ENCODE peak calls at places on chromosomes 2 and 18, in seven cellular contexts. Q is HCT116, Y is tibial artery, X is Caco-2, V is esophagus squamous epithelium, J is ovary, N is right lobe of liver. I is an unnamed sample. For H3K36me3, the result is how much of the 10 kb centered on the place peaks cover.

GRCh38 chr2:219661955-219662395 is 34.5 kb downstream of the SLC4A3 start:
- DNase-seq in J (no peak), X (peak), Q (no peak), V (no peak), N (no peak), Y (no peak), I (peak)

GRCh38 chr2:107414376-107414775 is 412.3 kb upstream of the RGPD4 start:
- DNase-seq in X (no peak), Y (no peak), N (no peak), J (no peak), V (no peak), Q (no peak), I (no peak)

GRCh38 chr18:59675346-59675745 is 21.9 kb downstream of the CCBE1 start:
- DNase-seq in N (no peak), Y (no peak), Q (no peak), V (no peak), X (no peak), J (no peak), I (no peak)

GRCh38 chr2:176158306-176158643 is 1.2 kb downstream of the HOXD3 start:
- DNase-seq in V (no peak), X (no peak), Y (no peak), J (no peak), N (no peak), Q (no peak), I (no peak)

GRCh38 chr2:137968477-137969417 is 4.5 kb downstream of the HNMT start:
- DNase-seq in Q (no peak), Y (no peak), X (no peak), V (no peak), J (no peak), N (no peak), I (no peak)

GRCh38 chr2:105118960-105119359 is 81.1 kb downstream of the MRPS9 start:
- DNase-seq in V (no peak), N (no peak), Q (no peak), X (no peak), J (no peak), Y (no peak), I (no peak)

GRCh38 chr18:63074987-63075404 is 244.6 kb downstream of the BCL2 start:
- DNase-seq in N (peak), J (peak), Q (peak), Y (peak), X (peak), V (no peak), I (no peak)

GRCh38 chr2:240707791-240708190 is 16.1 kb downstream of the AQP12A start:
- DNase-seq in Y (no peak), V (no peak), X (no peak), N (no peak), J (no peak), Q (no peak), I (no peak)

GRCh38 chr18:44079602-44080001 is 601.1 kb upstream of the SETBP1 start:
- DNase-seq in X (no peak), J (no peak), N (no peak), V (no peak), Y (no peak), Q (no peak), I (no peak)

GRCh38 chr2:39379643-39380524 is 57.2 kb downstream of the MAP4K3 start:
- DNase-seq in N (no peak), X (peak), Y (no peak), J (no peak), Q (peak), V (no peak), I (no peak)

GRCh38 chr2:134228493-134228903 is 25.4 kb upstream of the MGAT5 start:
- DNase-seq in X (peak), Y (no peak), N (no peak), Q (no peak), V (no peak), J (no peak), I (no peak)

GRCh38 chr2:56286936-56287335 is 103.1 kb downstream of the CCDC85A start:
- DNase-seq in N (no peak), Q (no peak), X (no peak), Y (no peak), J (no peak), V (no peak), I (no peak)

GRCh38 chr2:225041210-225041870 is 928 bp downstream of the DOCK10 start:
- DNase-seq in N (peak), J (peak), Q (no peak), V (no peak), X (no peak), Y (peak), I (no peak)

GRCh38 chr2:172228177-172228785 is 125.6 kb upstream of the DLX2 start:
- DNase-seq in Q (no peak), V (no peak), X (no peak), J (no peak), Y (no peak), N (no peak), I (peak)

GRCh38 chr2:172227719-172228118 is 125.0 kb upstream of the DLX2 start:
- DNase-seq in Q (no peak), N (no peak), X (no peak), J (no peak), Y (no peak), V (no peak), I (no peak)

GRCh38 chr2:172225786-172226185 is 123.1 kb upstream of the DLX2 start:
- DNase-seq in V (no peak), Y (no peak), Q (no peak), J (no peak), N (no peak), X (no peak), I (peak)

GRCh38 chr2:172229125-172229524 is 126.4 kb upstream of the DLX2 start:
- DNase-seq in V (no peak), N (no peak), X (no peak), Q (no peak), Y (no peak), J (no peak), I (no peak)

DNA sequence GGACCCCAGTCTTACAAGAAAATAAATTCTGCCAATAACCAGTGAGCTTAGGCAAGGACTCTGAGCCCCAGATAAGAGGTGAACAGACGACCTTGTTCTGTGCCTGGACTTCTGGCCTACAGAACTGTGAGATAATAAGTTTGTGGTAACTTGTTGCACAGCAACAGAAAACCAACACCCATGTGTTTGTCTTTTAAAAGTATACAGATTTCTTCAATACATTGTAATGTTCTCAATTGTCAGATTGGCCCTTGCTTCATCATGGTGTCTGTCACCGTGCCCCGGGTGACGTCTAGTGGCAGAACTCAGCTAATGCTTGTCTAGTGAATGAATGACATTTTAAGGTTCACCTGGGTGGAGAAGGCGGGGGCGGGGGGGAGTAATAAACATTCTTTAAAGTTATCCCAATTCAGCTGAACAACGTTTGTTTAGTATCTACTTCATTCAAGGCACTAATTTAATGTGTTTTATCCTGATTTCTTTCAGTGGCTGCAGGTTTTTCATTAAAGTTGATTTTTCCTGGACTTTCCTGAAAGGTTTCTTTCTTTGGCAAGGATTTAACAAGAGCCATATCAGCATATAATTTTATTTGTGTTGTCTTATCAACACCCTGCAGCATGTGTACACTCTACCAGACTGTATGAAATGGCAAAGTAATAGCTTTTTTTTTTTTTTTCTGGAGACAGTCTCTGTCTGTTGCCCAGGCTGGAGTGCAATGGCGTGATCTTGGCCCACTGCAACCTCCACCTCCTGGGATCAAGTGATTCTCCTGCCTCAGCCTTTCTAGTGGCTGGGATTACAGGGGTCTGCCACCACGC is 123.8 kb upstream of the DLX2 start:
- DNase-seq in Q (no peak), Y (no peak), N (no peak), J (no peak), V (no peak), X (peak), I (no peak)
- TF ChIP-seq CTCF in Q (peak), Y (no peak), N (peak), J (no peak), V (peak), X (peak), I (no peak)

GRCh38 chr2:200421270-200421669 is 88.6 kb downstream of the KCTD18 start:
- DNase-seq in V (no peak), J (no peak), X (no peak), Y (no peak), Q (no peak), N (no peak), I (no peak)
- H3K36me3 ChIP-seq in V (under half), J (under half), X (under half), Y (half or more), Q (under half), N (under half), I (under half)

GRCh38 chr2:231924889-231925275 is 1.3 kb downstream of the NPPC start:
- DNase-seq in Q (no peak), Y (no peak), X (no peak), J (no peak), V (no peak), N (no peak), I (no peak)
- TF ChIP-seq CTCF in Q (no peak), Y (no peak), X (peak), J (no peak), V (no peak), N (no peak), I (no peak)

DNA sequence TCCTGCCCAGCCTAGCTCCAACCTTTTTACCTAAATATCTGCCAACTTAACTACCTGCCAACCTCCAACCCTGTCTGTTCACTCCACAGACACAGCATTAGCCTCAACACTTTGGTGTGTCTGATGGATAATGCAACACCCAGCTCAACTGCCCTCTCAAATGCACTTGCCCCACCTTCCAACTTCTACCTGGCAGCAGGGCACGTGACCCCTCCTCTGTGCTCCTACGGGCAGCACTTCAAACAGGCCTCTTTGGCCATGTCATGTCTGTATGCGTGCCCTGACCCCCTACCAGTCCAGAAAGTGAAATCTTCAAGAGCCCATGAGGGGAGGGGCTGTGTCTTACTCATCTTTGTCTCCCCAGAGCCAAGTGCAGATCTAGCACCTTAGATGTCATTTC is 25.5 kb downstream of the RNF149 start:
- DNase-seq in Q (no peak), J (no peak), N (no peak), V (no peak), X (no peak), Y (no peak), I (no peak)
- H3K36me3 ChIP-seq in Q (half or more), J (under half), N (under half), V (under half), X (under half), Y (half or more), I (half or more)

DNA sequence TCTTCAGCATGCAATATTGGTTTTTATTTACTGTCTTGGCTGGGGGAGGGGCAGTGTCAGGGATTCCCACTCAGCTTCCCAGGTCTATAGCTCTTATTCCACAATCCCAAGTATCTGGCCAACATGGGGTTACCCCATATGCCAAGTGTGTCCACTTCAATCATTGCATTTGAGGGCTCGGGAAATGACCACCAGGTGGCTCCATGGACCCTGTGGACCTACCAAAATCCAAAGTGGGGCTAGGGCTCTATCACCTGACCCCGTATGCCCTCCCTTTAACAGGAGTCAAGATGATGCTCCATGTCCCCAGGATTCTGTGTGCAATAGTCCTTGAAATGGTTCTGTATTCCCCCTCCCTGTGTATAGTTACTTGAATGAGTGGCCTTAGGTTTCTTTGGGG is 12.1 kb upstream of the TRAF3IP1 start:
- DNase-seq in N (peak), J (no peak), V (no peak), Y (no peak), Q (no peak), X (no peak), I (no peak)
- TF ChIP-seq CTCF in N (no peak), J (no peak), V (no peak), Y (no peak), Q (peak), X (peak), I (no peak)

GRCh38 chr2:230811508-230811907 is 53.2 kb upstream of the ITM2C start:
- DNase-seq in N (no peak), Y (no peak), V (no peak), J (no peak), Q (no peak), X (no peak), I (no peak)
- H3K36me3 ChIP-seq in N (under half), Y (under half), V (under half), J (under half), Q (under half), X (under half), I (under half)

GRCh38 chr2:72713857-72714256 is 112.0 kb downstream of the EXOC6B start:
- DNase-seq in V (no peak), Y (no peak), J (no peak), Q (no peak), N (no peak), X (peak), I (no peak)
- TF ChIP-seq CTCF in V (no peak), Y (no peak), J (no peak), Q (no peak), N (no peak), X (peak), I (no peak)

GRCh38 chr2:165901595-165901994 is 52.0 kb downstream of the TTC21B start:
- DNase-seq in Q (no peak), V (no peak), Y (no peak), J (no peak), N (no peak), X (no peak), I (no peak)

GRCh38 chr2:165897741-165898140 is 55.8 kb downstream of the TTC21B start:
- DNase-seq in J (no peak), X (no peak), N (no peak), Q (no peak), Y (no peak), V (no peak), I (no peak)

GRCh38 chr2:165898381-165898780 is 55.2 kb downstream of the TTC21B start:
- DNase-seq in N (no peak), Q (no peak), V (no peak), X (no peak), J (no peak), Y (no peak), I (no peak)

GRCh38 chr2:165897074-165897683 is 56.4 kb downstream of the TTC21B start:
- DNase-seq in Y (no peak), Q (no peak), V (no peak), X (no peak), J (no peak), N (no peak), I (no peak)

DNA sequence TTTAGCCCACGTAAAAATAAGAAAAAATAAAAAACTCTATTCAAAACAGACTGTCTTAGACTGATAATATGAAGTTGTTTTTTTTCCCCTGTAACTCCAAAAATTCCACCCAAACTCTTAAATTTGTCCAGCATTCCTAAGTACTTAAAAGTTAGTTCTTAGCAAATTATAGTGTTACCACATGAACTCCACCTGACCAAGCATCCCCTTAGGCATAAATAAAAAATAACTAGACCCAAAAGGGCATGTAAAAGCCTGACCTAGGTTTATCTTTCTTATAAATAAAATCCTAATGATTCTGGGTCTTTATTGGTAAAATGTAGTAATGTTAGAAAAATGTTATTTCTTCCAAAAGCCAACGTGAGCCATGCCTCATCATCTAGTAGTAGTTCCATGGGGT is 54.3 kb downstream of the TTC21B start:
- DNase-seq in J (no peak), Y (no peak), X (no peak), V (no peak), N (no peak), Q (no peak), I (no peak)
- H3K36me3 ChIP-seq in J (under half), Y (half or more), X (under half), V (under half), N (under half), Q (under half), I (under half)

GRCh38 chr2:199740111-199740428 is 110.9 kb downstream of the FTCDNL1 start:
- DNase-seq in X (no peak), Y (no peak), Q (no peak), J (no peak), N (no peak), V (no peak), I (no peak)
- TF ChIP-seq CTCF in X (no peak), Y (no peak), Q (no peak), J (no peak), N (no peak), V (no peak), I (no peak)